ENCODE peak calls at places on chromosome 13, in five cellular contexts. F is activated T-cell treated with anti-CD3 and anti-CD28 coated beads, Interleukin-2, amount 50 U/mL, for 72 hours; S is epithelial cell of esophagus; D is SJSA1; L is non-pigmented ciliary epithelial cell. B is an unnamed sample.

GRCh38 chr13:114229486-114229885 is 5.2 kb upstream of the CDC16 start:
- DNase-seq in F (no peak), S (no peak), D (no peak), L (no peak), B (no peak)

GRCh38 chr13:44159633-44160279 is 213.9 kb upstream of the SERP2 start:
- DNase-seq in S (peak), D (no peak), F (no peak), L (no peak), B (peak)

GRCh38 chr13:60402022-60402421 is 5.0 kb downstream of the TDRD3 start:
- DNase-seq in F (no peak), D (no peak), S (peak), L (no peak), B (peak)

GRCh38 chr13:31697290-31697689 is 42.0 kb upstream of the RXFP2 start:
- DNase-seq in S (no peak), F (no peak), L (no peak), D (no peak), B (peak)

GRCh38 chr13:43522788-43523187 is 264.0 kb downstream of the ENOX1 start:
- DNase-seq in L (peak), D (peak), F (no peak), S (no peak), B (no peak)

GRCh38 chr13:30088312-30088855 is 219.0 kb downstream of the KATNAL1 start:
- DNase-seq in L (no peak), S (no peak), D (no peak), F (no peak), B (no peak)

GRCh38 chr13:101399365-101399764 is 16.9 kb downstream of the NALCN start:
- DNase-seq in L (peak), F (no peak), S (peak), D (no peak), B (no peak)

GRCh38 chr13:114288157-114288591 is 6.8 kb downstream of the UPF3A start:
- DNase-seq in D (no peak), L (no peak), S (no peak), F (no peak), B (no peak)

GRCh38 chr13:24234200-24234915 is 73.8 kb downstream of the SPATA13 start:
- DNase-seq in L (no peak), F (no peak), S (no peak), D (peak), B (no peak)

GRCh38 chr13:30334663-30335386 is 27.5 kb upstream of the KATNAL1 start:
- DNase-seq in L (no peak), F (peak), S (peak), D (peak), B (no peak)

GRCh38 chr13:51935326-51936171 is 73.8 kb downstream of the CCDC70 start:
- DNase-seq in L (no peak), D (no peak), F (no peak), S (peak), B (peak)

GRCh38 chr13:107450931-107451330 is 764.4 kb downstream of the LIG4 start:
- DNase-seq in L (peak), D (peak), F (no peak), S (no peak), B (peak)

GRCh38 chr13:32309812-32310706 is 5.1 kb downstream of the ZAR1L start:
- DNase-seq in F (no peak), L (no peak), S (peak), D (peak), B (peak)

GRCh38 chr13:35712907-35713685 is 236.6 kb upstream of the MAB21L1 start:
- DNase-seq in L (no peak), F (no peak), S (peak), D (peak), B (no peak)

GRCh38 chr13:35927554-35927953 is 203.6 kb downstream of the DCLK1 start:
- DNase-seq in L (peak), S (peak), D (no peak), F (no peak), B (peak)

GRCh38 chr13:95275322-95276118 is 25.7 kb downstream of the ABCC4 start:
- DNase-seq in L (no peak), S (peak), D (no peak), F (no peak), B (no peak)

GRCh38 chr13:52378312-52378711 is 27.7 kb downstream of the THSD1 start:
- DNase-seq in L (no peak), S (no peak), F (no peak), D (no peak), B (no peak)

GRCh38 chr13:78593652-78594494 is 9.5 kb downstream of the POU4F1 start:
- DNase-seq in D (no peak), F (no peak), L (no peak), S (no peak), B (no peak)

GRCh38 chr13:66967825-66968597 is 262.1 kb downstream of the PCDH9 start:
- DNase-seq in F (no peak), S (no peak), D (no peak), L (no peak), B (no peak)

GRCh38 chr13:113968463-113969310 is 5.2 kb downstream of the C13orf46 start:
- DNase-seq in S (no peak), L (no peak), F (no peak), D (no peak), B (no peak)

GRCh38 chr13:41284512-41285288 is 21.3 kb upstream of the MTRF1 start:
- DNase-seq in F (no peak), S (peak), L (peak), D (peak), B (peak)

GRCh38 chr13:113547248-113547971 is 37.1 kb upstream of the TFDP1 start:
- DNase-seq in S (no peak), D (no peak), L (no peak), F (no peak), B (no peak)

GRCh38 chr13:72469932-72470331 is 257.5 kb downstream of the MZT1 start:
- DNase-seq in S (no peak), F (no peak), D (no peak), L (no peak), B (no peak)

GRCh38 chr13:27006519-27007161 is 165.0 kb downstream of the USP12 start:
- DNase-seq in S (peak), F (no peak), L (no peak), D (no peak), B (no peak)

GRCh38 chr13:44810067-44810840 is 179.0 kb downstream of the NUFIP1 start:
- DNase-seq in F (peak), L (no peak), D (no peak), S (peak), B (no peak)

GRCh38 chr13:36090592-36090991 is 40.6 kb downstream of the DCLK1 start:
- DNase-seq in D (no peak), F (no peak), L (no peak), S (no peak), B (no peak)

GRCh38 chr13:40060318-40061007 is 405.0 kb downstream of the COG6 start:
- DNase-seq in S (peak), F (peak), L (no peak), D (no peak), B (peak)

GRCh38 chr13:98927954-98928927 is 49.6 kb downstream of the DOCK9 start:
- DNase-seq in F (no peak), S (no peak), D (no peak), L (no peak), B (no peak)

GRCh38 chr13:55394470-55394869 is 1746.2 kb upstream of the PRR20A start:
- DNase-seq in S (no peak), D (no peak), F (no peak), L (no peak), B (no peak)

GRCh38 chr13:21402586-21403307 is 56.4 kb downstream of the ZDHHC20 start:
- DNase-seq in S (peak), D (no peak), F (no peak), L (no peak), B (peak)

GRCh38 chr13:76014618-76015315 is 378.6 kb downstream of the LMO7 start:
- DNase-seq in S (peak), L (peak), D (no peak), F (no peak), B (no peak)

B was measured in RWPE1.